ENCODE peak calls at places on chromosome 20, in eight cellular contexts. One of them, this sample, is unnamed.

GRCh38 chr20:49775229-49775693 is 37.4 kb upstream of the SLC9A8 start:
- DNase-seq in H1: peak
- DNase-seq in HCT116: peak
- DNase-seq in pancreas: peak
- DNase-seq in H9: peak
- DNase-seq in right lobe of liver: no peak
- DNase-seq in endothelial cell of umbilical vein: peak
- DNase-seq in psoas muscle: peak
- DNase-seq in this sample: no peak

GRCh38 chr20:34922654-34923381 is 32.8 kb downstream of the GSS start:
- DNase-seq in H1: no peak
- DNase-seq in HCT116: no peak
- DNase-seq in pancreas: no peak
- DNase-seq in H9: no peak
- DNase-seq in right lobe of liver: no peak
- DNase-seq in endothelial cell of umbilical vein: no peak
- DNase-seq in psoas muscle: no peak
- DNase-seq in this sample: no peak

GRCh38 chr20:49825521-49826033 is 12.9 kb downstream of the SLC9A8 start:
- DNase-seq in H1: no peak
- DNase-seq in HCT116: no peak
- DNase-seq in pancreas: no peak
- DNase-seq in H9: peak
- DNase-seq in right lobe of liver: peak
- DNase-seq in endothelial cell of umbilical vein: no peak
- DNase-seq in psoas muscle: peak
- DNase-seq in this sample: no peak

GRCh38 chr20:55354700-55355099 is 650.6 kb downstream of the CBLN4 start:
- DNase-seq in H1: no peak
- DNase-seq in HCT116: no peak
- DNase-seq in pancreas: no peak
- DNase-seq in H9: no peak
- DNase-seq in right lobe of liver: no peak
- DNase-seq in endothelial cell of umbilical vein: no peak
- DNase-seq in psoas muscle: no peak
- DNase-seq in this sample: no peak

GRCh38 chr20:54415967-54416366 is 59.4 kb upstream of the DOK5 start:
- DNase-seq in H1: no peak
- DNase-seq in HCT116: no peak
- DNase-seq in pancreas: no peak
- DNase-seq in H9: no peak
- DNase-seq in right lobe of liver: no peak
- DNase-seq in endothelial cell of umbilical vein: no peak
- DNase-seq in psoas muscle: no peak
- DNase-seq in this sample: no peak

GRCh38 chr20:50017576-50018248 is 34.9 kb downstream of the SNAI1 start:
- DNase-seq in H1: no peak
- DNase-seq in HCT116: no peak
- DNase-seq in pancreas: no peak
- DNase-seq in H9: no peak
- DNase-seq in right lobe of liver: no peak
- DNase-seq in endothelial cell of umbilical vein: no peak
- DNase-seq in psoas muscle: no peak
- DNase-seq in this sample: no peak

GRCh38 chr20:48687097-48687800 is 140.6 kb downstream of the PREX1 start:
- DNase-seq in H1: no peak
- DNase-seq in HCT116: no peak
- DNase-seq in pancreas: no peak
- DNase-seq in H9: no peak
- DNase-seq in right lobe of liver: peak
- DNase-seq in endothelial cell of umbilical vein: no peak
- DNase-seq in psoas muscle: no peak
- DNase-seq in this sample: no peak

GRCh38 chr20:48165401-48165685 is 380.1 kb upstream of the SULF2 start:
- DNase-seq in H1: no peak
- DNase-seq in HCT116: no peak
- DNase-seq in pancreas: peak
- DNase-seq in H9: no peak
- DNase-seq in right lobe of liver: no peak
- DNase-seq in endothelial cell of umbilical vein: no peak
- DNase-seq in psoas muscle: no peak
- DNase-seq in this sample: no peak

DNA sequence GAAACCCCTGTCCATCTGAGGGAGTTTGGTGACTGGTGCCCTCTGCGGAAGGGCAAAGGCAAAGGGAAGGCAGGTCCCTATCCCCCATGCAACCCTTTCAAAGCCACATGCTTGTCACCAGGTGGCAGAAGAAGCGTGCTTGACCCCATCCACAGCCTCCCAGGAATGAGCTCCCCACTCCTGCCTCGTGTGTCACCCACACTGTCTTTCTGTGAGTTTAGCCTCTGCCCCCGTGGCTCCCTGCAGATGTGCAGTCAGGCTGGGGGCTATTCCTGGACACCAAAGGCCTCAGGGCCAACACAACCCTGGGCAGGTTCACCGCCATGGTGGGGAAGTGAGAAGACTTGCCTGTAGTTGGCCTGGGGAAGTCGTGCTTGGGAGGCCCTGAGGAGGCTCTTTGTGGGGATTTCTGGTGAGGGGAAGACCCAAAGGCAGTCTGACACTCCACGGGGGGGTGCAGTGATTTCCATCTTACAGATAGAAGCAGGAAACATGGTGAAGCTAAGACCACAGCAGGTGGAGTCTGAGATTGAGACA is 16.6 kb upstream of the PCMTD2 start:
- DNase-seq in H1: no peak
- DNase-seq in HCT116: no peak
- DNase-seq in pancreas: peak
- DNase-seq in H9: no peak
- DNase-seq in right lobe of liver: peak
- DNase-seq in endothelial cell of umbilical vein: no peak
- DNase-seq in psoas muscle: no peak
- DNase-seq in this sample: no peak
- TF ChIP-seq CTCF in H1: no peak
- TF ChIP-seq CTCF in HCT116: no peak
- TF ChIP-seq CTCF in pancreas: no peak
- TF ChIP-seq CTCF in H9: no peak
- TF ChIP-seq CTCF in right lobe of liver: no peak
- TF ChIP-seq CTCF in endothelial cell of umbilical vein: no peak
- TF ChIP-seq CTCF in psoas muscle: no peak
- TF ChIP-seq CTCF in this sample: no peak

DNA sequence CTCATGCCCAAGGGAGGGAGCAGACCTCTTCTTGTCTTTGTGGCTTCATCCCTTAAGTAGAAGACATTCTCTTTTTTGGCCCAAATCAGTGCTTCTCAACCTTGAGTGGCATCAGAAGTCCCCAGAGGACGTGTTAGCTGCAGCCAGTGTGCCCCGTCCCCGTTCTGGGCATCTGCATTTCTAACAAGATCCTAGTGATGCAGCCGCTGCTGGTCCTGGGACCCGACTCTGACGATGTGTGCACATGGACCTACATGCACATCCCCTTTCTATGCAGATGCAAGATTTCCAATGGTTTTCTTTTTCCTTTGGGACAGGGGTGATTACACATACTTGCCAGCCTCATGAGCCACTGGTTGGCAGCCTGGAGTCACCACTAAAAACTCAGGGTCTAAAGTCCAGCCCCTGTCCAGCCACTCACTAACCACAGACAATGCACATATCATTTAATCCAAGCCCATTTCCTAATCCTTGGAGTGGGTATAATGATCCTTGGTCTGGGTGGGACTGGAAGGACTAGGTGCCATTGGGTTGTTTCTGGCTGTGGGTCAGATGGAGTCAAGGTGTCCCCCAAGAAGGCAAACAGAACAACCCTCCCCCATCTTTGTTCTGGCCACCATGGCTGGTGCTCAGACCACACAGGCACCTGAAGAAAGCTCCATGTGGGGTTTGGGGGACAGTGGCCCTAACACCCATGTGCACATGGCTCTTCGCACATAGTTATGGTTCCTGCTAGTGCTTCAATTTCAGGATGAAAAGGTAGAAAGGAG is 6.4 kb downstream of the ACSS1 start:
- DNase-seq in H1: no peak
- DNase-seq in HCT116: no peak
- DNase-seq in pancreas: peak
- DNase-seq in H9: no peak
- DNase-seq in right lobe of liver: no peak
- DNase-seq in endothelial cell of umbilical vein: no peak
- DNase-seq in psoas muscle: no peak
- DNase-seq in this sample: no peak
- H3K27ac ChIP-seq in H1: no peak
- H3K27ac ChIP-seq in HCT116: no peak
- H3K27ac ChIP-seq in pancreas: no peak
- H3K27ac ChIP-seq in H9: no peak
- H3K27ac ChIP-seq in right lobe of liver: no peak
- H3K27ac ChIP-seq in endothelial cell of umbilical vein: no peak
- H3K27ac ChIP-seq in psoas muscle: peak
- H3K27ac ChIP-seq in this sample: no peak

GRCh38 chr20:62900052-62900691 is 26.1 kb downstream of the DIDO1 start:
- DNase-seq in H1: peak
- DNase-seq in HCT116: peak
- DNase-seq in pancreas: peak
- DNase-seq in H9: peak
- DNase-seq in right lobe of liver: peak
- DNase-seq in endothelial cell of umbilical vein: peak
- DNase-seq in psoas muscle: peak
- DNase-seq in this sample: peak

GRCh38 chr20:62901891-62902290 is 24.4 kb downstream of the DIDO1 start:
- DNase-seq in H1: no peak
- DNase-seq in HCT116: no peak
- DNase-seq in pancreas: no peak
- DNase-seq in H9: no peak
- DNase-seq in right lobe of liver: peak
- DNase-seq in endothelial cell of umbilical vein: no peak
- DNase-seq in psoas muscle: no peak
- DNase-seq in this sample: no peak

GRCh38 chr20:62899633-62900051 is 26.7 kb downstream of the DIDO1 start:
- DNase-seq in H1: no peak
- DNase-seq in HCT116: no peak
- DNase-seq in pancreas: no peak
- DNase-seq in H9: no peak
- DNase-seq in right lobe of liver: peak
- DNase-seq in endothelial cell of umbilical vein: no peak
- DNase-seq in psoas muscle: no peak
- DNase-seq in this sample: no peak

GRCh38 chr20:62898970-62899632 is 27.2 kb downstream of the DIDO1 start:
- DNase-seq in H1: no peak
- DNase-seq in HCT116: no peak
- DNase-seq in pancreas: no peak
- DNase-seq in H9: no peak
- DNase-seq in right lobe of liver: peak
- DNase-seq in endothelial cell of umbilical vein: no peak
- DNase-seq in psoas muscle: no peak
- DNase-seq in this sample: no peak

DNA sequence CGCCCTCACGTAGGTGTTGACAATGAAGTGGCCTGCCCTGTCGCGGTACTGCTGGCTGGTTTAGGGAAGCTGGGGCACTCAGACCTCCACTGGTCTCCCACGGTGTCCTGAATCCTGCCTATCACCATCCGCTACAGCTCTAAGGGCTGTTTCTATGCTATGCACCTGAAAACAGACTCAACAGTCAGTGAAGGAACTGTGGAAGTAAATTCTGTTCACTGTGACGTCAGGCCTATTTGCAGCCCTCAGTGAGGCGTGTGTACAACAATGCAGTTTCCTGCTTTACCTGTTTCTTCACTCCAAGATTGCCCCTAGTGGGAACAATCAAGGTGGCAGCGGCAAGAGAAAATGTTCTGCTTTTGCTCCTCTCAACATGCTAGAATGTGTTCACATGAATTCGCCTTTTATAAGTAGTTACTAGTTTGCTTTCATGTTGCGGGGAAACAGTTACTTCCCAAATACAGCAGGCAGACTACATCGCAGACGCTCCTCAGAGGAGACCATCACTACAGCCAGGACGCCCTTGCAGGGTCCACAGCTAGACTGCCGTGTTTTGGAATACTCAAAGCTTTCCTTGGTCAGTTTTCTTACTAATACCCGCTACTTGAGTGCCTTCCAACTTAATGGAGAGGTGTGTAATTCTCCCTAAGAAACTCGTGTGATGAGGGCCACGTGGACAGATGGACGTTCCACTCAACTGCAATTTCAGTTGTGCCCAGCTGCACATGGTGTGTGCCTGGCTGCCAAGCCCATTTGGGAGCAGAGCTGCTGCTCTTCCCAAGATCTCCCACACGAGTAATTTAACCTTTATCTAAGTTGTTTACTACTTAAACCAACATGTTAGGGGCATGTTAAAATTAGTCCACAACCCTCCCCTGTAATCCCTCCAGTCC is 25.4 kb downstream of the DIDO1 start:
- DNase-seq in H1: no peak
- DNase-seq in HCT116: no peak
- DNase-seq in pancreas: no peak
- DNase-seq in H9: no peak
- DNase-seq in right lobe of liver: peak
- DNase-seq in endothelial cell of umbilical vein: peak
- DNase-seq in psoas muscle: no peak
- DNase-seq in this sample: no peak
- TF ChIP-seq CTCF in H1: no peak
- TF ChIP-seq CTCF in HCT116: no peak
- TF ChIP-seq CTCF in pancreas: no peak
- TF ChIP-seq CTCF in H9: no peak
- TF ChIP-seq CTCF in right lobe of liver: no peak
- TF ChIP-seq CTCF in endothelial cell of umbilical vein: no peak
- TF ChIP-seq CTCF in psoas muscle: no peak
- TF ChIP-seq CTCF in this sample: no peak

GRCh38 chr20:57879437-57880115 is 169.8 kb upstream of the PMEPA1 start:
- DNase-seq in H1: no peak
- DNase-seq in HCT116: no peak
- DNase-seq in pancreas: no peak
- DNase-seq in H9: no peak
- DNase-seq in right lobe of liver: no peak
- DNase-seq in endothelial cell of umbilical vein: no peak
- DNase-seq in psoas muscle: no peak
- DNase-seq in this sample: no peak

GRCh38 chr20:57878803-57879424 is 169.1 kb upstream of the PMEPA1 start:
- DNase-seq in H1: no peak
- DNase-seq in HCT116: no peak
- DNase-seq in pancreas: no peak
- DNase-seq in H9: no peak
- DNase-seq in right lobe of liver: no peak
- DNase-seq in endothelial cell of umbilical vein: no peak
- DNase-seq in psoas muscle: no peak
- DNase-seq in this sample: no peak

GRCh38 chr20:57877995-57878394 is 168.2 kb upstream of the PMEPA1 start:
- DNase-seq in H1: no peak
- DNase-seq in HCT116: no peak
- DNase-seq in pancreas: no peak
- DNase-seq in H9: no peak
- DNase-seq in right lobe of liver: no peak
- DNase-seq in endothelial cell of umbilical vein: no peak
- DNase-seq in psoas muscle: no peak
- DNase-seq in this sample: no peak

GRCh38 chr20:57881466-57882405 is 171.9 kb upstream of the PMEPA1 start:
- DNase-seq in H1: no peak
- DNase-seq in HCT116: no peak
- DNase-seq in pancreas: no peak
- DNase-seq in H9: no peak
- DNase-seq in right lobe of liver: no peak
- DNase-seq in endothelial cell of umbilical vein: no peak
- DNase-seq in psoas muscle: no peak
- DNase-seq in this sample: no peak

DNA sequence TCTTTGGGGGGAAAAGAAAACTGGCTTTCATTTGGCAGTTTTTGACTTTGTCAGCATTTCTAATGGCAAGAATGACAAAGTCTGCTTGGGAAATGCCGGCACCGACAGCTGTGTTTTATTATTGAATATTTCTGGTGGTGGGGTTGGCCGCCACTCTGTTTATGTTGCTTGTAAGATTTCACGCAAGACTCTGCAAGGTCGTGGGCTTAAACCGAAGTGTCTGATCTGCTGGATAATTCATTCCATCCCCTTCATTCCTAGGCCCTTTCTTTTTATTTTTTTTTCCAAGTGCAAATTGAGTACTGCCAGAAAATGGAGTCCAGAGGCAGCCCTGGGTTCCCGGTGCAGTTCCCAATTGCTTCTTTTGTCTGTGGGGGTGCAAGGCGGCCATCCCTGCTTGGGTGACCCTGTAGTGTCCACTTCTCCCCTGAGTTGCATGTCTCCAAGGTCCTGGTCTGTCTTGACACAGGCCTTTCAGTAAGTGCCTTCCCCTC is 170.4 kb upstream of the PMEPA1 start:
- DNase-seq in H1: no peak
- DNase-seq in HCT116: no peak
- DNase-seq in pancreas: no peak
- DNase-seq in H9: no peak
- DNase-seq in right lobe of liver: no peak
- DNase-seq in endothelial cell of umbilical vein: no peak
- DNase-seq in psoas muscle: no peak
- DNase-seq in this sample: no peak
- H3K27ac ChIP-seq in H1: no peak
- H3K27ac ChIP-seq in HCT116: no peak
- H3K27ac ChIP-seq in pancreas: no peak
- H3K27ac ChIP-seq in H9: no peak
- H3K27ac ChIP-seq in right lobe of liver: no peak
- H3K27ac ChIP-seq in endothelial cell of umbilical vein: no peak
- H3K27ac ChIP-seq in psoas muscle: no peak
- H3K27ac ChIP-seq in this sample: no peak